ENCODE peak calls at places on chromosomes 11 and 22, in seven cellular contexts. P is hepatocyte, C is OCI-LY7, H is PC-9, B is PC-3, V is HCT116, E is IMR-90. S is an unnamed sample.
A peak's percentile ranks its signal among the peaks of the same experiment; 100 is the strongest.

GRCh38 chr11:79362821-79363220 is 78.0 kb downstream of the TENM4 start:
- DNase-seq in V (no peak), B (peak; percentile 30), E (no peak), C (no peak), P (no peak), H (no peak), S (no peak)

GRCh38 chr11:35554491-35555237 is 29.2 kb upstream of the PAMR1 start:
- DNase-seq in V (no peak), E (peak; percentile 71), B (peak; percentile 34), P (no peak), C (no peak), H (no peak), S (peak; percentile 23)

GRCh38 chr11:1341928-1342524 is 32.6 kb upstream of the TOLLIP start:
- DNase-seq in V (no peak), H (no peak), B (peak; percentile 4), E (peak; percentile 64), C (no peak), P (no peak), S (peak; percentile 33)

GRCh38 chr11:46680164-46680760 is 20.2 kb downstream of the ARHGAP1 start:
- DNase-seq in P (no peak), E (no peak), H (no peak), B (no peak), C (no peak), V (no peak), S (no peak)

GRCh38 chr11:75627879-75628668 is 40.8 kb downstream of the MAP6 start:
- DNase-seq in P (peak; percentile 16), V (no peak), E (peak; percentile 58), H (no peak), B (no peak), C (no peak), S (no peak)

GRCh38 chr22:42388130-42388797 is 43.9 kb downstream of the NFAM1 start:
- DNase-seq in C (peak; percentile 15), E (peak; percentile 17), P (no peak), B (peak; percentile 9), V (no peak), H (peak; percentile 48), S (peak; percentile 26)

GRCh38 chr11:69541501-69542313 is 60.2 kb downstream of the LINC01488 start:
- DNase-seq in H (no peak), P (no peak), B (peak; percentile 18), V (no peak), C (no peak), E (peak; percentile 43), S (peak; percentile 39)

GRCh38 chr11:102070766-102071165 is 23.5 kb downstream of the CFAP300 start:
- DNase-seq in P (no peak), E (no peak), B (no peak), H (no peak), C (no peak), V (no peak), S (no peak)

GRCh38 chr11:72573380-72573949 is 100.8 kb downstream of the PDE2A start:
- DNase-seq in E (peak; percentile 11), C (no peak), V (peak; percentile 23), P (peak; percentile 68), B (peak; percentile 59), H (no peak), S (peak; percentile 28)

GRCh38 chr11:125720781-125721180 is 25.3 kb upstream of the PATE1 start:
- DNase-seq in B (peak; percentile 78), P (no peak), C (no peak), V (no peak), E (no peak), H (no peak), S (peak; percentile 16)

GRCh38 chr11:116173946-116174911 is 598.6 kb downstream of the BUD13 start:
- DNase-seq in C (no peak), B (no peak), H (no peak), P (no peak), V (no peak), E (no peak), S (no peak)

GRCh38 chr11:86708671-86709070 is 36.3 kb upstream of the ME3 start:
- DNase-seq in E (no peak), P (no peak), C (no peak), H (peak; percentile 28), B (no peak), V (no peak), S (no peak)

GRCh38 chr11:124766156-124766555 is 4.1 kb upstream of the ESAM start:
- DNase-seq in B (peak; percentile 37), C (no peak), E (no peak), V (no peak), H (no peak), P (no peak), S (no peak)

GRCh38 chr11:61739966-61740365 is 12.5 kb upstream of the MYRF start:
- DNase-seq in V (no peak), B (no peak), C (no peak), P (no peak), H (no peak), E (no peak), S (no peak)

DNA sequence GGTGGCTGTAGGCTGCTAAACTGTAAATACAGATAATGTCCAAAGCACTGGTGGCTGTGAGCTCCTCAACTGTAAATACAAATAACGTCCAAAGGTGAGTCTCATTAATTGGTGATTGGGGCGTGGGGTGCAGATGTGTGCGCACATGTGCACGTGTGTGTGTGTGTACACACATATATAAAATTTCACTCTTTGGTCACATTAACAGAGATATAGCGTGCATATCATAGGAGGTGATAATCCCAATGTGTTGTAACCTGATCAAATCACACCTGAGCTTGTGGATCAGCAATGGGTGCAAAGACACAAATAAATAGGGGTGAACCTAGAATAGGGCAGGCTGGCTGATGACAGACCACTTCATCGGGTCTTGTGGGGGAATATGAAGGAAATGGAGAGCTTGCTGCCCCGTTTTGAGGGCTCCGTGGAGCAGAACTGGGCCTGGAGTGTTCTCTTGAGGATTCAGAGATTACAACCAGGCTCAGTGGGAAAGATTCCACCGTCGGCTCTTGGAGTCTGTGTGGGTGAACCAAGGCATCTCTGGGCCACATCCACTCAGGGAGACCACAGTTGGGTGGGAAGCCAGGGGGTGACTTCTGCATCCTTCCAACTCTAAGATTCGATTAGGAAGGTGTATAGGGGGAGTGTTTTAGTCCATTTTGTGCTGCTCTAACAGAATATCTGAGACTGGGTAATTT is 24.9 kb upstream of the OSBPL5 start:
- DNase-seq in H (no peak), C (no peak), P (no peak), B (no peak), E (no peak), V (no peak), S (no peak)
- H3K4me1 ChIP-seq in H (no peaks in the 10 kb centered on the region), C (no peaks in the 10 kb centered on the region), P (no peaks in the 10 kb centered on the region), B (no peaks in the 10 kb centered on the region), E (no peaks in the 10 kb centered on the region), V (no peaks in the 10 kb centered on the region), S (no peaks in the 10 kb centered on the region)

DNA sequence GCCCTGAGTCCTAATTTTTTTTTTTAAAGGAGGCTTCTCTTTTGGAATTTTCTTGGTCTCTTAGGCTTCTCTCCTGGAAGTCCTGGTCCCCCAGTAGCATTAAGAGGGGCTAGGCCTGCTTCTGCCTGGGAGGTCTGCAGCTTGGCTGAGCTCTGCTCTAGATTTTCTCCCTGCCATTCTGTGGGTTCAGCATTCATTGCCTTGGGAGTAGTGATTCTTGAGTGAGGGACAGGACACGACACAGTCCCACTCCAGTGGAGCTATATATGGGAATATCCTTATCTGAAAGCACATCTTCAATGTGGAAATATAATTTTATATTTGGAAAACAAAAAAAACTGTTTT is 3.7 kb downstream of the IGSF22 start:
- DNase-seq in V (no peak), P (no peak), E (no peak), C (no peak), H (no peak), B (no peak), S (no peak)
- TF ChIP-seq CTCF in V (no peak), P (no peak), E (no peak), C (peak; percentile 62), H (peak; percentile 48), B (no peak), S (no peak)

DNA sequence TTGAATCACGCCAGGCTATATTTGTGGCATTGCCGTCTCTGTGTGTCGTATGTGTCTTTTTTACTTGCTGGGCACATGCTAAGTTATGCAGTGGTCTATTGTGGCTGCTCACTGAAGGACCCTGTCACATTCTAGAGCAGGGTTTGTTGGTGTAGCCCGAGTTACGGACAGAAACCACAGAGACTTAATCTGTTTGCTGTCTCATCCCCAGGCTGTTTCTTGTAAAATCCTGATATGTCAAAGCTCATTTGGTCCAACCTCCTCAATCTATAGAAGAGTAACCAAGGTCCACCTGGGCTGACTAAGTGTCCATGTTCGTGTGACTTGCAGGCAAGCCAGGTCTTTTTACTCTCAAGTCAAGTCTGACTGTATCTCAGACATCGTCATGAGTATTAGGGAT is 5.0 kb downstream of the DPF2 start:
- DNase-seq in H (no peak), V (no peak), B (no peak), C (no peak), E (no peak), P (no peak), S (no peak)
- H4K20me1 ChIP-seq in H (peaks cover 24% of the 10 kb centered on the region), V (peaks cover 8% of the 10 kb centered on the region), B (peaks cover 24% of the 10 kb centered on the region), C (peaks cover 25% of the 10 kb centered on the region), E (peaks cover 52% of the 10 kb centered on the region), P (peaks cover 65% of the 10 kb centered on the region), S (peaks cover 1% of the 10 kb centered on the region)

GRCh38 chr22:46580940-46581579 is 39.1 kb upstream of the GRAMD4 start:
- DNase-seq in C (no peak), P (peak; percentile 8), H (peak; percentile 39), B (no peak), E (no peak), V (no peak), S (no peak)
- H3K4me1 ChIP-seq in C (peaks cover 39% of the 10 kb centered on the region), P (peaks cover 55% of the 10 kb centered on the region), H (peaks cover 19% of the 10 kb centered on the region), B (peaks cover 11% of the 10 kb centered on the region), E (peaks cover 21% of the 10 kb centered on the region), V (peaks cover 36% of the 10 kb centered on the region), S (no peaks in the 10 kb centered on the region)

GRCh38 chr11:5390210-5390609 is 6.6 kb downstream of the OR51M1 start:
- DNase-seq in C (no peak), B (no peak), V (no peak), P (no peak), H (no peak), E (no peak), S (no peak)
- TF ChIP-seq CTCF in C (peak; percentile 49), B (peak; percentile 14), V (no peak), P (no peak), H (no peak), E (no peak), S (no peak)

GRCh38 chr22:49626361-49627216 is 201.1 kb downstream of the BRD1 start:
- DNase-seq in H (no peak), B (no peak), V (no peak), E (no peak), C (no peak), P (no peak), S (no peak)
- H4K20me1 ChIP-seq in H (peaks cover 52% of the 10 kb centered on the region), B (no peaks in the 10 kb centered on the region), V (no peaks in the 10 kb centered on the region), E (no peaks in the 10 kb centered on the region), C (no peaks in the 10 kb centered on the region), P (no peaks in the 10 kb centered on the region), S (no peaks in the 10 kb centered on the region)

S was measured in fibroblast of lung.